ENCODE peak calls at places on chromosomes 2 and 18, in five cellular contexts. J is Calu3, S is fibroblast of mammary gland, A is IMR-90, L is choroid plexus epithelial cell. Q is an unnamed sample.

GRCh38 chr2:43519711-43520221 is 76.1 kb downstream of the THADA start:
- DNase-seq in J (peak), S (peak), A (peak), L (peak), Q (peak)

GRCh38 chr2:134258684-134259408 is 5.0 kb downstream of the MGAT5 start:
- DNase-seq in J (no peak), S (no peak), A (no peak), L (no peak), Q (no peak)

GRCh38 chr2:72824224-72824842 is 1.5 kb downstream of the EXOC6B start:
- DNase-seq in J (no peak), S (peak), A (peak), L (peak), Q (peak)

GRCh38 chr2:34266908-34267697 is 668.0 kb upstream of the FAM98A start:
- DNase-seq in J (no peak), S (no peak), A (no peak), L (no peak), Q (no peak)

GRCh38 chr18:24022141-24022540 is 7.6 kb downstream of the TTC39C start:
- DNase-seq in J (no peak), S (peak), A (peak), L (peak), Q (peak)

GRCh38 chr2:68653538-68653982 is 10.2 kb downstream of the PROKR1 start:
- DNase-seq in J (no peak), S (peak), A (peak), L (peak), Q (peak)

GRCh38 chr18:66013976-66014375 is 263.2 kb downstream of the CDH7 start:
- DNase-seq in J (no peak), S (no peak), A (no peak), L (peak), Q (no peak)

GRCh38 chr2:224069172-224069571 is 30.1 kb upstream of the SERPINE2 start:
- DNase-seq in J (no peak), S (peak), A (no peak), L (no peak), Q (peak)

GRCh38 chr2:163703386-163703785 is 32.4 kb downstream of the FIGN start:
- DNase-seq in J (no peak), S (no peak), A (no peak), L (no peak), Q (no peak)

GRCh38 chr2:79512442-79513401 is at the start of gene CTNNA2:
- DNase-seq in J (peak), S (peak), A (no peak), L (peak), Q (no peak)
- TF ChIP-seq CTCF in J (no peak), S (no peak), A (peak), L (no peak), Q (no peak)

GRCh38 chr2:86201951-86202692 is 2.9 kb downstream of the MRPL35 start:
- DNase-seq in J (no peak), S (peak), A (no peak), L (peak), Q (peak)
- TF ChIP-seq CTCF in J (no peak), S (no peak), A (no peak), L (no peak), Q (no peak)

GRCh38 chr18:46481048-46481846 is 175.8 kb downstream of the LOXHD1 start:
- DNase-seq in J (peak), S (peak), A (peak), L (peak), Q (peak)
- TF ChIP-seq CTCF in J (peak), S (peak), A (peak), L (peak), Q (peak)

GRCh38 chr2:217510790-217511291 is 492.0 kb downstream of the TNS1 start:
- DNase-seq in J (peak), S (peak), A (peak), L (peak), Q (peak)
- TF ChIP-seq CTCF in J (peak), S (peak), A (peak), L (peak), Q (peak)

DNA sequence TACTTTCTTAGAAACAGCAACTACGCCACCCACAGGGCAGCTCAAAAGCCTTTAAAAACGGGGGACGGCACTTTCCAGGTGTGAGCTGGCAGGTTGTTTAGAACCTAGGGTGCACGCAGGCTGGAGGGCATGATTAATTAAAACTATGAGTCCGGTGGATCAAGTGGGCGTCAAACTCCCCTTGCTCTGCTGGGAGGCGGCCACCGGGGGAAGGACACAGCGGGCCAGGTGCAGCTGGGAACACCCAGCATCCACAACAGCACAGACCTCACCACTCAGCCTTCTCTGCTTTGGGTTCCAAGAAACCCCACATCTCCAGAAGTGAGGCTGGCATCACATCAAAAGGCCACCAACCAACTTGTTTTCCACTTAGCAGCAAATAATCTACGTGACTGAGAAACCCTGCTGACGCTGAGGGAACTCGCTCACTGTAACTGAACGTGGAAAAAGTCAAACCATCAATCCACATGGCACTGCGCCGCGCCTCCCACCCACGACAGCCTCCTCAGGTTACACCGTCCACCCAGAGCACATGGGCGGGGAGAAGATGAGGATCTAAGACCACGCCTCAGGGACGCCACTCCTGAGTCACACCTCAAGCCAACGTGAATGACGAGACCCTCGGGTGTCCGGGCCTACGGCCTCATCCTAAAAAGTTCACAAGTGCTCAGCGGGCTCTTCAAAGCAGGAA is 118.2 kb downstream of the ZNF516 start:
- DNase-seq in J (no peak), S (peak), A (no peak), L (no peak), Q (no peak)
- TF ChIP-seq CTCF in J (no peak), S (no peak), A (no peak), L (no peak), Q (no peak)

GRCh38 chr2:171225302-171225980 is 64.7 kb upstream of the TLK1 start:
- DNase-seq in J (peak), S (peak), A (peak), L (peak), Q (peak)
- TF ChIP-seq CTCF in J (peak), S (peak), A (peak), L (peak), Q (peak)

DNA sequence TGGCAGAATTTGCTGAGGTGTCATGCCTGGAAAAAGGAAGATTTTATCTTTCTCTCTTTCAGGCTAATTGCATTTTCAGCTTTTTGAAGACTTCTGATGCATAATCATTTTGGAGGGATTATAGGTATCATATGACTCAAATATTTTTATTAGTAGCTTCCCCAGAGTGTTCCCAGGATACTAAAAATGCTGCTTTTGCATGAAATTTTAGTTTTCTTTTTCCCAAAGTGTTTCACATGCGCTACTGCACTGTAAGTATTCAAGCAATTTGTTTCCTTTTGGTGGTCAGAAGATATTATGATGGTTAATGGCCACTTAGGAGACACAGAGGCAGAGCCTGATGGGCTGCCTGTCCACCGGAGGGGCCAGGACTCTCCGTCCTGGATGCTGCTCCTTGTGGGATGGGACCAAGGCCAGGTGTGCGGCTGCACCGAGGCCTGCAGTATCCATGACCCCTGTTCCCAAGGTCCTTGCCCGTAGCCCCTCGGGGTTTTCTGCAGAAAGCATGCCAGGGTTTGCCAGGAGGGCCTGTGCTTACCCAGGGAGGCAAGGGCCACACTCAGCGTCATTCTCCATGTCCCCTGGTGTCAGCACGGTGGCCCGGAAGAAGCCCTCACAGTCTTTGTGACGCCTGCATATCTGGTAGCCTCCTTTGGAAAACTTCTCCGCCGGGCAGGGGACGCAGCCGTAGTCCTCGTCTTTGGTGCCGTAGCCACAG is 60.2 kb downstream of the EDAR start:
- DNase-seq in J (no peak), S (no peak), A (no peak), L (no peak), Q (no peak)
- TF ChIP-seq CTCF in J (no peak), S (no peak), A (no peak), L (no peak), Q (no peak)

GRCh38 chr18:27225947-27226481 is 40.9 kb upstream of the CHST9 start:
- DNase-seq in J (no peak), S (no peak), A (no peak), L (no peak), Q (no peak)
- TF ChIP-seq CTCF in J (no peak), S (no peak), A (no peak), L (no peak), Q (no peak)